ENCODE peak calls at places on chromosomes 16 and 17, in nine cellular contexts. J is fibroblast of pulmonary artery, T is neural progenitor cell, N is kidney epithelial cell, A is lower lobe of right lung, U is esophagus muscularis mucosa, V is breast epithelium, E is Panc1, I is GM12865. X is an unnamed sample.

GRCh38 chr16:71746442-71747046 is 22.0 kb upstream of the PHLPP2 start:
- DNase-seq in I (peak; percentile 40), N (no peak), T (peak; percentile 47), V (no peak), U (no peak), E (no peak), A (no peak), J (peak; percentile 64), X (no peak)

GRCh38 chr16:7555459-7555858 is 222.8 kb downstream of the RBFOX1 start:
- DNase-seq in V (no peak), U (no peak), I (no peak), E (no peak), T (no peak), A (no peak), J (no peak), N (no peak), X (no peak)

GRCh38 chr16:631808-632358 is 1.1 kb downstream of the WFIKKN1 start:
- DNase-seq in J (no peak), N (no peak), I (no peak), V (no peak), U (no peak), T (no peak), E (no peak), A (no peak), X (no peak)

GRCh38 chr16:54487933-54488332 is 201.3 kb upstream of the IRX3 start:
- DNase-seq in N (no peak), A (no peak), U (no peak), J (no peak), I (no peak), V (no peak), E (no peak), T (no peak), X (no peak)

GRCh38 chr16:19389246-19389645 is 28.4 kb upstream of the TMC5 start:
- DNase-seq in I (peak; percentile 53), A (peak; percentile 80), N (no peak), J (peak; percentile 13), E (no peak), U (no peak), V (peak; percentile 39), T (peak; percentile 73), X (no peak)

GRCh38 chr17:2020721-2021120 is 4.4 kb downstream of the RTN4RL1 start:
- DNase-seq in A (no peak), J (no peak), U (no peak), V (no peak), E (no peak), I (no peak), T (no peak), N (no peak), X (no peak)

GRCh38 chr17:37176683-37177082 is 199.1 kb upstream of the C17orf78 start:
- DNase-seq in I (no peak), U (no peak), T (no peak), N (peak; percentile 61), E (no peak), V (no peak), A (no peak), J (peak; percentile 31), X (no peak)

GRCh38 chr17:49130891-49131290 is 1.7 kb upstream of the B4GALNT2 start:
- DNase-seq in A (no peak), E (no peak), J (no peak), V (no peak), I (no peak), U (no peak), N (no peak), T (no peak), X (no peak)

GRCh38 chr16:85423186-85423550 is 190.0 kb upstream of the GSE1 start:
- DNase-seq in J (no peak), A (no peak), T (no peak), U (no peak), N (no peak), V (no peak), I (no peak), E (no peak), X (no peak)

GRCh38 chr17:40562841-40563370 is 2.4 kb downstream of the CCR7 start:
- DNase-seq in A (no peak), J (no peak), T (no peak), N (no peak), V (no peak), E (no peak), I (no peak), U (peak; percentile 66), X (no peak)

GRCh38 chr17:40560592-40561293 is 4.5 kb downstream of the CCR7 start:
- DNase-seq in I (peak; percentile 97), T (no peak), J (peak; percentile 49), N (peak; percentile 87), E (no peak), U (peak; percentile 88), V (no peak), A (no peak), X (no peak)

GRCh38 chr17:40563371-40564052 is 1.8 kb downstream of the CCR7 start:
- DNase-seq in N (no peak), U (peak; percentile 64), T (no peak), J (no peak), A (no peak), I (peak; percentile 87), E (no peak), V (no peak), X (no peak)

GRCh38 chr17:40561294-40561870 is 3.9 kb downstream of the CCR7 start:
- DNase-seq in V (no peak), A (no peak), U (peak; percentile 78), N (no peak), J (no peak), T (no peak), I (peak; percentile 94), E (no peak), X (no peak)

DNA sequence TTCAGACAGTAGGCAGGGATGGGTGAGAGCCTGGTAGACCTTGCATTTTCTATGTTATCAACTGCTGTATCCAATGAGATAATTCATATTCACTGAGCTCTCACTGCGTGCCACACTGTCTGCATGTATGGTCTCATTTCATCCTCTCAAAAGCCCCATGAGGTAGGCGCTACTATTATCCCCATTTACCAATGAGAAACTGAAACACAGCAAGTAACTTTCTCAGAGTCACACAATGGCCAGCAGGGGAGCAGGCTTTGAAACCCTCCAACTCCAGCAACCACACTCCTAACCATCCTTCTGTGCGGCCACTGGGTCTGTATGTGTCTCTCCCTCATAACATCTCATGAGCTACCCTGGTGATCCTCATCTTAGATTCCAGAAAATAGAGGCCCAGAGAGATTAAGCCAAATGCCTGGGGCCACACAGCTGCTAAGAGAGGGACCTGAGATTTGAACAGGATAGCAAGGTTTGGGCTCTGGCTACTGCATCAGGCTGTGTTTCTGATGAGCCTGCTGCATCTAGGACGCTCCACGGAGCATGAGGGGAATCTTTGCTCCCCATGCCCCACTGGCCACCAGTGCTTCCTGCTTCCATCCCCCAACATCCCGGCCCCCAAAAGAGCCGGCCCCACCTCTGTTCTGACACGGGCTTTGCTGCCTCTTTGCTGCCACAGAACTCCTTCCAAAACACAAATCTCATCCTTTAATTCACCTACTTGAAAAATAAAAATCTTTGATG is 3.2 kb downstream of the CCR7 start:
- DNase-seq in A (no peak), T (no peak), V (no peak), E (no peak), I (peak; percentile 92), U (peak; percentile 64), N (no peak), J (no peak), X (no peak)
- TF ChIP-seq CTCF in A (no peak), T (peak; percentile 8), V (no peak), E (peak; percentile 26), I (peak; percentile 58), U (no peak), N (no peak), J (peak; percentile 31), X (no peak)

GRCh38 chr16:70684146-70685060 is 1.4 kb downstream of the MTSS2 start:
- DNase-seq in U (no peak), I (no peak), A (no peak), E (no peak), J (no peak), T (no peak), N (no peak), V (no peak), X (no peak)
- H3K4me3 ChIP-seq in U (peak overlapping the region; percentile 87), I (no peak overlapping the region), A (peak overlapping the region; percentile 73), E (peak overlapping the region; percentile 61), J (peak overlapping the region; percentile 78), T (peak overlapping the region; percentile 80), N (peak overlapping the region; percentile 75), V (peak overlapping the region; percentile 61), X (peak overlapping the region; percentile 85)

GRCh38 chr17:80891096-80892018 is 100.3 kb upstream of the CHMP6 start:
- DNase-seq in V (peak; percentile 51), N (peak; percentile 86), E (peak; percentile 53), T (no peak), A (peak; percentile 45), U (no peak), J (peak; percentile 77), I (peak; percentile 88), X (peak; percentile 55)
- TF ChIP-seq CTCF in V (no peak), N (no peak), E (no peak), T (no peak), A (no peak), U (no peak), J (no peak), I (peak; percentile 25), X (peak; percentile 38)

GRCh38 chr17:65572186-65572580 is 10.7 kb upstream of the AXIN2 start:
- DNase-seq in A (no peak), E (no peak), V (no peak), I (no peak), N (no peak), U (no peak), J (no peak), T (no peak), X (no peak)
- H3K4me3 ChIP-seq in A (no peak overlapping the region), E (no peak overlapping the region), V (no peak overlapping the region), I (no peak overlapping the region), N (no peak overlapping the region), U (no peak overlapping the region), J (no peak overlapping the region), T (no peak overlapping the region), X (no peak overlapping the region)

DNA sequence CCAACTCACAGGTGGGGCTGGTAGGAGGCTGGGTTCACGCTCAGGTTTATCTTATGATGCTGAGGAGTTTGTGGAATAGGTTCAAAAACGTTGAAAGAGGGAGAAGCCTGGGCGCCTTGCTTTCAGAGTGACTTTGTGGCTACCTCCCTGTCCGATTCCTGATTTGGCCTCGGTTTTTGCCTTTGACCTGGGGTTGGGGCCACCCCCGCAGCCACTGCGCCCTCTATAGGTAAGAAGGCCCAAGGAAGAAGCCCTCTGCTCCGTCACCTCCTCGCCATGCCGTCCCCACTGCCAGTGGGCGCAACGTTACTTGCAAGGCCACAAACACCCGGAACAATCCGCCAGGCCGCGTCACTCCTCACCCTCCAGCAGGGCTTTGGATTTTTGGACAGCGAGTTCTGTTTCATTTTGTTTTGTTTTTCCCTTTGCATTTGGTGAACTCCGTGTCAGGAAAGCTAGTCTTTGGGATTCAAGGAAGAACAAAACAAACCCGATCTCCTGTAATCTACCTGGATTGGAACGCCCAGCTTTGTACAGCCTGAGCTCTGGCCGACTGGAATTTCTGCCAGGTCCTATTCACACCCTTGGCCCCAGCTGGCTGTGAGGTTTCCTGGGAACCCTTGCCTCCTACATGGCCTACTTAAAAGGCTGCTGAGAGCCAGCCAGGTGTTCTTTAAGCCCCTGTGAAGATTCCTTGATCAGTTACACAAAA is 60.7 kb downstream of the TBC1D16 start:
- DNase-seq in T (peak; percentile 58), I (peak; percentile 41), A (peak; percentile 27), U (no peak), J (no peak), E (no peak), V (no peak), N (no peak), X (no peak)
- TF ChIP-seq CTCF in T (peak; percentile 51), I (peak; percentile 62), A (no peak), U (no peak), J (no peak), E (no peak), V (no peak), N (peak; percentile 17), X (peak; percentile 12)